ENCODE peak calls at places on chromosome 16, in four cellular contexts. Y is keratinocyte, J is fibroblast of pulmonary artery, V is NB4. S is an unnamed sample.

GRCh38 chr16:48583075-48584065 is 26.6 kb downstream of the N4BP1 start:
- DNase-seq in Y (no peak), J (peak; percentile 22), V (no peak), S (peak; percentile 54)

GRCh38 chr16:56347670-56348069 is 77.7 kb downstream of the AMFR start:
- DNase-seq in Y (no peak), J (no peak), V (no peak), S (no peak)

GRCh38 chr16:86609115-86609514 is 30.8 kb downstream of the FOXL1 start:
- DNase-seq in Y (no peak), J (peak; percentile 85), V (no peak), S (peak; percentile 76)

GRCh38 chr16:4724661-4725270 is 9.3 kb downstream of the ANKS3 start:
- DNase-seq in Y (no peak), J (no peak), V (no peak), S (no peak)

GRCh38 chr16:57889960-57890751 is 80.8 kb downstream of the CNGB1 start:
- DNase-seq in Y (no peak), J (peak; percentile 74), V (no peak), S (peak; percentile 65)

GRCh38 chr16:62036807-62037135 is 533 bp upstream of the CDH8 start:
- DNase-seq in Y (no peak), J (no peak), V (no peak), S (no peak)

GRCh38 chr16:81918927-81919326 is 92.3 kb downstream of the SDR42E1 start:
- DNase-seq in Y (no peak), J (no peak), V (no peak), S (no peak)

GRCh38 chr16:4800290-4801041 is 2.0 kb downstream of the ROGDI start:
- DNase-seq in Y (no peak), J (no peak), V (peak; percentile 99), S (no peak)

GRCh38 chr16:22751685-22752084 is 62.3 kb upstream of the HS3ST2 start:
- DNase-seq in Y (no peak), J (no peak), V (no peak), S (no peak)

GRCh38 chr16:2429771-2430663 is 770 bp downstream of the CCNF start:
- DNase-seq in Y (no peak), J (peak; percentile 33), V (peak; percentile 58), S (peak; percentile 20)

GRCh38 chr16:2428787-2429036 is 535 bp upstream of the CCNF start:
- DNase-seq in Y (no peak), J (no peak), V (no peak), S (no peak)

GRCh38 chr16:2429037-2429770 is at the start of gene CCNF:
- DNase-seq in Y (peak; percentile 56), J (peak; percentile 94), V (peak; percentile 95), S (peak; percentile 95)

GRCh38 chr16:2432801-2433505 is 3.7 kb downstream of the CCNF start:
- DNase-seq in Y (no peak), J (no peak), V (no peak), S (no peak)

DNA sequence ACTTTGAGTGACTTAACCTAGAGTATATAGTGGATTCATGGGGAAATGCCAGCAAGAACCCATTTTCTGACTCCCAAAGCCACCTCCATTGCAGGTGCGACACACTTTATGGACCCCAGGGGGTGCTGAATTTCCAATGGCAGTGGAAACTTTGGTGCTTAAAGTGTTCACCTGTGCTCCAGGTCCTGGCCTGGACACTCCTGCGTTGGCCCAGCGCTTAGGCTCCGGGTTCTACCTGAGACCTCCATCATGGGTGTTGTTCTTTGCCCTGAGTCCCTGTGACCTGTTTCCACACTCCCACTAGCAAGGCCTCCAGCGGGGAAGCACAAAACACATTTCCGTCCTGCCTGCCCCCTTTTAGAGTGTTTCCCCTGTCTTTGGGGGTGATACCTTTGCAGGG is 3.0 kb downstream of the CCNF start:
- DNase-seq in Y (no peak), J (no peak), V (no peak), S (no peak)
- TF ChIP-seq CTCF in Y (no peak), J (peak; percentile 6), V (no peak), S (peak; percentile 5)

DNA sequence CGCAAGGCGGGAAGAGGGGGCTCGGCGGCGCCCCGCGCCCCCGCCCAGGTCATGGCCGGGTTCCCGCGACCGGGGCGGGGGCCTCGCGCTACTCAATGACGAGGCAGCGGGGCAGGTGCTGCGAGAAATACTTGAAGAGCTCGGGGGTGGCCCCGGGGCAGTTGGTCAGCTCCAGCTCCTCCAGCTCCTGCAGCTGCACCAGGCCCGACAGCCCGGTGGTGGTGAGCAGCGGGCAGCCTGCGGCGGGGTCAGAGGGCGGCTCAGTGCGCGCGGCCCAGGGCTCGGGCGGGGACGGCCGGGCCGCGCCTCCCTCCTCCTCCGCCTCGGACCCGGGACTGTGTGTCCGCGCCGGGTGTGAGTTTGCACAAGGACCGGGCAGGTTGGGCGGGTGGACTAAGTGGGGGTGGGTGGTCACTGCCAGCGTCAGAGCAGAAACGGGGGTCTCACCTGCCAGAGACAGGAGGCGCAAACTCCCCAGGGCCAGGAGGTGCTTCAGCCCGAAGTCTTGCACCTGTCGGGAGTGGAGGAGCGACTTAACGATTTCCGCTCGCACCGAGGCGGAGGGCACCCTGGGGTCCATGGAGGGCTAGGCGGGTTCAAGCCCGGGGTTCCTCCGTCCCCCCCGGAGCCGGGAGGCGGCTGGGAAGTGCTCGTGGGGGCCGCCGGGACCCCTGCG is 4.1 kb upstream of the WDR24 start:
- DNase-seq in Y (no peak), J (no peak), V (no peak), S (no peak)
- H3K4me3 ChIP-seq in Y (no peak overlapping the region), J (no peak overlapping the region), V (no peak overlapping the region), S (no peak overlapping the region)

DNA sequence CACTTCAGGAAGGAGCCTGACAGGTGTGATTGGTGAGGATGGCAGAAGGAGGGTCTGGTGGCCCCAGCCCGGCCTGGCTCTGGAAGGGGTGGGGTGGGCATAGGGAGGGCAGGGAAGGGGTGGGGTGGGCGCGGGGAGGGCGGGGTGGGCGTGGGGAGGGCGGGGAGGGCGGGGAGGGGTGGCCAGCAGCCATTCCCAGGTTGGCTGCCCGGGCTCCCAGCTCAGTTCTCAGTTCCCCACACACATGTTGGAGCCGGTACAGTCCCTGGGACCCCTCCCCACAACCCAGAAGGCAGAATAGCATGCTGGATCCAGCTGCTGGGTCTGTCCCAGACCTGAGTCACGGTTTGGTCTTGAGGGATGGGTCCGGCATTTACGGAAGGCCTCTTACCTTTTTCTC is 6.2 kb downstream of the MRPL28 start:
- DNase-seq in Y (no peak), J (no peak), V (no peak), S (no peak)
- TF ChIP-seq CTCF in Y (no peak), J (no peak), V (no peak), S (no peak)

GRCh38 chr16:983044-984030 is 1.8 kb downstream of the SOX8 start:
- DNase-seq in Y (no peak), J (no peak), V (no peak), S (no peak)

GRCh38 chr16:980595-980854 is 1.0 kb upstream of the SOX8 start:
- DNase-seq in Y (no peak), J (no peak), V (no peak), S (no peak)

GRCh38 chr16:979859-980594 is 1.5 kb upstream of the SOX8 start:
- DNase-seq in Y (no peak), J (no peak), V (no peak), S (no peak)

GRCh38 chr16:982152-983043 is 828 bp downstream of the SOX8 start:
- DNase-seq in Y (no peak), J (no peak), V (no peak), S (no peak)

GRCh38 chr16:981695-982151 is at the start of gene SOX8:
- DNase-seq in Y (no peak), J (no peak), V (no peak), S (no peak)
- H3K4me3 ChIP-seq in Y (no peak within 1 kb of the TSS), J (peak within 1 kb of the TSS; percentile 38), V (no peak within 1 kb of the TSS), S (peak within 1 kb of the TSS; percentile 49)

DNA sequence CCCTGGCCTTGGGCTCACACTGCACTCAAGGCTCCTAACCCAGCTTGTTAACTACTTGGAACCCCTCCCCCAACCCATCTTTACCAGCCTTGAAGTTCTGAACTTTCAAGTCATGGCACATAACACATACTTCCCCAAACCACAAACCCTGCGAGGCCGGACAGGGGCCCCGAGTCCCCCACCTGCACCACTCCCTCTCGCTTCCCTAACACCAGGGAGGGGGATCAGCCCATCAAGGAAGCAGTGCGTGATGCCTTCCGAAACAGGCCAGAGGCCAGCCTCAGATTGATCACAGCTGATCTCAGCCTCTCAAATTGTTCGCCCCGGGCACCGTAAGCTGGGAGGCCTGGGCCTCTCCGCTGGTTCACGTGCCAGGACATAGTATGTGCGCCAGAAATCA is 3.1 kb upstream of the NLRC3 start:
- DNase-seq in Y (peak; percentile 1), J (no peak), V (peak; percentile 91), S (no peak)
- TF ChIP-seq CTCF in Y (no peak), J (no peak), V (no peak), S (no peak)